ENCODE peak calls at places on chromosomes 4 and X, in four cellular contexts. One of them, this sample, is unnamed.

GRCh38 chrX:111615227-111615626 is 65.7 kb upstream of the ALG13 start:
- DNase-seq in esophagus muscularis mucosa: no peak
- DNase-seq in ovary: no peak
- DNase-seq in A549: no peak
- DNase-seq in this sample: no peak

GRCh38 chr4:81625422-81626417 is 154.0 kb upstream of the RASGEF1B start:
- DNase-seq in ovary: no peak
- DNase-seq in esophagus muscularis mucosa: no peak
- DNase-seq in A549: peak
- DNase-seq in this sample: no peak

GRCh38 chr4:39062499-39062898 is 467 bp downstream of the KLHL5 start:
- DNase-seq in esophagus muscularis mucosa: no peak
- DNase-seq in ovary: no peak
- DNase-seq in A549: no peak
- DNase-seq in this sample: no peak

GRCh38 chr4:146520894-146521542 is 722 bp downstream of the SLC10A7 start:
- DNase-seq in A549: peak
- DNase-seq in esophagus muscularis mucosa: no peak
- DNase-seq in ovary: no peak
- DNase-seq in this sample: peak

GRCh38 chr4:185017964-185018772 is at the start of gene HELT:
- DNase-seq in A549: no peak
- DNase-seq in esophagus muscularis mucosa: no peak
- DNase-seq in ovary: no peak
- DNase-seq in this sample: no peak

GRCh38 chr4:99811850-99812249 is 4.8 kb upstream of the DAPP1 start:
- DNase-seq in A549: peak
- DNase-seq in ovary: no peak
- DNase-seq in esophagus muscularis mucosa: no peak
- DNase-seq in this sample: no peak

GRCh38 chr4:153594208-153594607 is 89.9 kb upstream of the TLR2 start:
- DNase-seq in esophagus muscularis mucosa: no peak
- DNase-seq in ovary: no peak
- DNase-seq in A549: no peak
- DNase-seq in this sample: no peak

GRCh38 chrX:140764401-140764919 is 54.9 kb downstream of the LINC00632 start:
- DNase-seq in A549: peak
- DNase-seq in esophagus muscularis mucosa: no peak
- DNase-seq in ovary: no peak
- DNase-seq in this sample: peak

GRCh38 chr4:64780664-64781063 is 371.4 kb upstream of the TECRL start:
- DNase-seq in esophagus muscularis mucosa: no peak
- DNase-seq in A549: no peak
- DNase-seq in ovary: no peak
- DNase-seq in this sample: no peak

GRCh38 chr4:81030617-81031388 is at the start of gene BMP3:
- DNase-seq in esophagus muscularis mucosa: no peak
- DNase-seq in ovary: peak
- DNase-seq in A549: peak
- DNase-seq in this sample: peak

GRCh38 chr4:85777908-85778808 is 303.2 kb downstream of the ARHGAP24 start:
- DNase-seq in A549: no peak
- DNase-seq in esophagus muscularis mucosa: no peak
- DNase-seq in ovary: no peak
- DNase-seq in this sample: no peak

GRCh38 chr4:174633399-174633798 is 111.1 kb upstream of the HPGD start:
- DNase-seq in A549: no peak
- DNase-seq in esophagus muscularis mucosa: no peak
- DNase-seq in ovary: no peak
- DNase-seq in this sample: no peak

GRCh38 chr4:38384962-38385285 is 279.1 kb upstream of the KLF3 start:
- DNase-seq in ovary: no peak
- DNase-seq in esophagus muscularis mucosa: no peak
- DNase-seq in A549: no peak
- DNase-seq in this sample: no peak

GRCh38 chr4:121428721-121429120 is 47.9 kb upstream of the QRFPR start:
- DNase-seq in ovary: no peak
- DNase-seq in esophagus muscularis mucosa: no peak
- DNase-seq in A549: no peak
- DNase-seq in this sample: no peak

GRCh38 chr4:100063355-100063754 is 113.3 kb upstream of the H2AZ1 start:
- DNase-seq in ovary: no peak
- DNase-seq in A549: peak
- DNase-seq in esophagus muscularis mucosa: no peak
- DNase-seq in this sample: no peak

GRCh38 chr4:121900132-121900983 is 30.1 kb upstream of the BBS7 start:
- DNase-seq in esophagus muscularis mucosa: no peak
- DNase-seq in ovary: peak
- DNase-seq in A549: peak
- DNase-seq in this sample: no peak

GRCh38 chr4:66539745-66540144 is 869.5 kb upstream of the EPHA5 start:
- DNase-seq in A549: peak
- DNase-seq in esophagus muscularis mucosa: no peak
- DNase-seq in ovary: no peak
- DNase-seq in this sample: no peak

GRCh38 chr4:107950746-107951540 is 19.6 kb downstream of the CYP2U1 start:
- DNase-seq in esophagus muscularis mucosa: no peak
- DNase-seq in A549: no peak
- DNase-seq in ovary: no peak
- DNase-seq in this sample: no peak

GRCh38 chrX:30309139-30309571 is at the start of gene NR0B1:
- DNase-seq in ovary: peak
- DNase-seq in esophagus muscularis mucosa: no peak
- DNase-seq in A549: peak
- DNase-seq in this sample: peak

GRCh38 chrX:113920661-113921060 is 663.2 kb upstream of the HTR2C start:
- DNase-seq in esophagus muscularis mucosa: no peak
- DNase-seq in A549: no peak
- DNase-seq in ovary: no peak
- DNase-seq in this sample: no peak

GRCh38 chrX:72125331-72126047 is 6.2 kb downstream of the RTL5 start:
- DNase-seq in ovary: peak
- DNase-seq in A549: no peak
- DNase-seq in esophagus muscularis mucosa: no peak
- DNase-seq in this sample: peak

GRCh38 chr4:151771664-151772063 is 10.9 kb upstream of the GATB start:
- DNase-seq in A549: no peak
- DNase-seq in esophagus muscularis mucosa: no peak
- DNase-seq in ovary: no peak
- DNase-seq in this sample: no peak

GRCh38 chr4:145097821-145098674 is at the start of the genes ABCE1 and ANAPC10:
- DNase-seq in ovary: peak
- DNase-seq in esophagus muscularis mucosa: peak
- DNase-seq in A549: peak
- DNase-seq in this sample: peak
- TF ChIP-seq POLR2A in ovary: peak
- TF ChIP-seq POLR2A in esophagus muscularis mucosa: peak
- TF ChIP-seq POLR2A in A549: peak
- TF ChIP-seq POLR2A in this sample: peak

DNA sequence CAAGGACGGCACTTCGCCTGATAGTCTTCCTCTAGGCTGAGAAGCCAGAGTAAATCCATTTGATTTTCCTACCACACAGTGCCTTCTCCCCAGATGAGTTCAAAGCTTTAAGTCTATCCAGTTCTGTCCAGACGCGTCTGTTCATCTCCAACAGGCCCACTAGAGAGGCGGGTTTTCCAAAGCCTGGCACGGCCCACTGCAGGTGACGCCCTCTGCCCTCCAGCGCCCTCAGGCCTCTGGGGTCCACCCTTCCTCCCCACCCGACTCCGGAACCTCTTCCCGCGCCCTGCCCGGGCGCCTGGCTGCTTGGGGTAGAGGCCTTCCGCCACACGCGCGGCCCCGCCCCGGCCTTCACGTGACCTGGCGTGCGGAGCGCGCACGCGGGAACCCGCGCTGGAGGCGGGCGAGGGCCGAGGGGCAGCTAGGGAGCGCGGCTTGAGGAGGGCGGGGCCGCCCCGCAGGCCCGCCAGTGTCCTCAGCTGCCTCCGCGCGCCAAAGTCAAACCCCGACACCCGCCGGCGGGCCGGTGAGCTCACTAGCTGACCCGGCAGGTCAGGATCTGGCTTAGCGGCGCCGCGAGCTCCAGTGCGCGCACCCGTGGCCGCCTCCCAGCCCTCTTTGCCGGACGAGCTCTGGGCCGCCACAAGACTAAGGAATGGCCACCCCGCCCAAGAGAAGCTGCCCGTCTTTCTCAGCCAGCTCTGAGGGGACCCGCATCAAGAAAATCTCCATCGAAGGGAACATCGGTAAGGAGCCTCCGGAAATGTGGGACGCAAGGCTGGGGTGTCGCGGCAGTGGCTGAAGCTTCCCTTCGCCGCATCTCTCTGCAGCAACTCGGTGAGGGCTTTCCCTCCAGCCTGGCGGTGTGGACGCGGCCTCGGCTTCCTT is at the start of gene DCK:
- DNase-seq in A549: peak
- DNase-seq in esophagus muscularis mucosa: peak
- DNase-seq in ovary: peak
- DNase-seq in this sample: peak
- TF ChIP-seq EP300 in A549: no peak
- TF ChIP-seq EP300 in esophagus muscularis mucosa: no peak
- TF ChIP-seq EP300 in ovary: no peak
- TF ChIP-seq EP300 in this sample: no peak

GRCh38 chr4:173168396-173169177 is at the start of gene GALNT7:
- DNase-seq in esophagus muscularis mucosa: peak
- DNase-seq in ovary: peak
- DNase-seq in A549: peak
- DNase-seq in this sample: peak

GRCh38 chr4:173169178-173169427 is 492 bp downstream of the GALNT7 start:
- DNase-seq in esophagus muscularis mucosa: no peak
- DNase-seq in ovary: no peak
- DNase-seq in A549: no peak
- DNase-seq in this sample: no peak

GRCh38 chr4:173171098-173171497 is 2.5 kb downstream of the GALNT7 start:
- DNase-seq in ovary: no peak
- DNase-seq in A549: peak
- DNase-seq in esophagus muscularis mucosa: no peak
- DNase-seq in this sample: no peak

GRCh38 chr4:173170210-173170778 is 1.7 kb downstream of the GALNT7 start:
- DNase-seq in A549: no peak
- DNase-seq in ovary: no peak
- DNase-seq in esophagus muscularis mucosa: no peak
- DNase-seq in this sample: no peak

GRCh38 chr4:173169428-173170209 is 1.0 kb downstream of the GALNT7 start:
- DNase-seq in A549: peak
- DNase-seq in ovary: peak
- DNase-seq in esophagus muscularis mucosa: peak
- DNase-seq in this sample: peak
- TF ChIP-seq POLR2A in A549: no peak
- TF ChIP-seq POLR2A in ovary: peak
- TF ChIP-seq POLR2A in esophagus muscularis mucosa: no peak
- TF ChIP-seq POLR2A in this sample: peak

GRCh38 chr4:123298798-123299197 is 97.8 kb upstream of the SPRY1 start:
- DNase-seq in esophagus muscularis mucosa: no peak
- DNase-seq in ovary: no peak
- DNase-seq in A549: no peak
- DNase-seq in this sample: no peak

GRCh38 chr4:123300222-123300621 is 96.4 kb upstream of the SPRY1 start:
- DNase-seq in A549: no peak
- DNase-seq in esophagus muscularis mucosa: no peak
- DNase-seq in ovary: no peak
- DNase-seq in this sample: no peak

GRCh38 chr4:123300625-123301024 is 96.0 kb upstream of the SPRY1 start:
- DNase-seq in esophagus muscularis mucosa: no peak
- DNase-seq in ovary: no peak
- DNase-seq in A549: no peak
- DNase-seq in this sample: no peak

GRCh38 chr4:123299212-123299651 is 97.4 kb upstream of the SPRY1 start:
- DNase-seq in A549: no peak
- DNase-seq in ovary: no peak
- DNase-seq in esophagus muscularis mucosa: no peak
- DNase-seq in this sample: no peak

DNA sequence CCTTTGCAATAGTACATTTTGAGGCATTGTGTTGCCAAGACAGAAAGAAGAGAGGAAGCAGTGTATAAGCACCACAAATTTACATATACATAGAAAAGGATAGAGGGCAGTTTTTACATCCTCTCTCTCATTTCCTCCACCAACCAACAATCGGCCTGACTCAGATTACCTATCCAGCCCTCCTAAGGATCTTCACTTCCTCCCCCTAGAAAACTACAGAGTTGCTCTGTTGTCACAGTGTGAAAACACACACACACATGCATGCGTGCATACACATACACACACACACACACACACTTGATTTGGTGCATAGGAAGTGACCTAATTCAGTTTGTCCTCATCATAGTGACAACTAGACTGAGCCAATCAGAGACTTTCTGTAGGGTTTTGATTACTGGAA is 98.8 kb upstream of the SPRY1 start:
- DNase-seq in ovary: no peak
- DNase-seq in A549: no peak
- DNase-seq in esophagus muscularis mucosa: no peak
- DNase-seq in this sample: no peak
- TF ChIP-seq EP300 in ovary: no peak
- TF ChIP-seq EP300 in A549: no peak
- TF ChIP-seq EP300 in esophagus muscularis mucosa: no peak
- TF ChIP-seq EP300 in this sample: no peak

GRCh38 chrX:14872851-14873675 is at the start of the genes FANCB and MOSPD2:
- DNase-seq in A549: peak
- DNase-seq in ovary: peak
- DNase-seq in esophagus muscularis mucosa: peak
- DNase-seq in this sample: peak
- TF ChIP-seq POLR2A in A549: peak
- TF ChIP-seq POLR2A in ovary: no peak
- TF ChIP-seq POLR2A in esophagus muscularis mucosa: no peak
- TF ChIP-seq POLR2A in this sample: peak

GRCh38 chr4:167721574-167721973 is 370.8 kb upstream of the ANXA10 start:
- DNase-seq in ovary: no peak
- DNase-seq in esophagus muscularis mucosa: no peak
- DNase-seq in A549: peak
- DNase-seq in this sample: no peak
- TF ChIP-seq EP300 in ovary: no peak
- TF ChIP-seq EP300 in esophagus muscularis mucosa: no peak
- TF ChIP-seq EP300 in A549: no peak
- TF ChIP-seq EP300 in this sample: no peak

GRCh38 chr4:141133146-141134006 is at the start of gene RNF150:
- DNase-seq in esophagus muscularis mucosa: peak
- DNase-seq in A549: peak
- DNase-seq in ovary: peak
- DNase-seq in this sample: peak
- TF ChIP-seq POLR2A in esophagus muscularis mucosa: no peak
- TF ChIP-seq POLR2A in A549: no peak
- TF ChIP-seq POLR2A in ovary: peak
- TF ChIP-seq POLR2A in this sample: no peak

GRCh38 chr4:78938868-78939666 is at the start of gene PAQR3:
- DNase-seq in A549: peak
- DNase-seq in ovary: peak
- DNase-seq in esophagus muscularis mucosa: no peak
- DNase-seq in this sample: peak
- TF ChIP-seq EP300 in A549: no peak
- TF ChIP-seq EP300 in ovary: no peak
- TF ChIP-seq EP300 in esophagus muscularis mucosa: no peak
- TF ChIP-seq EP300 in this sample: no peak